ENCODE peak calls at places on chromosomes 12 and 14, in five cellular contexts. T is right cardiac atrium, L is neural progenitor cell, A is IMR-90, R is AG04450. W is an unnamed sample.

GRCh38 chr12:104643921-104644669 is 187.3 kb downstream of the CHST11 start:
- DNase-seq in T (no peak), L (no peak), A (no peak), R (no peak), W (peak; percentile 47)

GRCh38 chr14:56117765-56118610 is at the start of gene PELI2:
- DNase-seq in T (peak; percentile 79), L (peak; percentile 87), A (peak; percentile 73), R (peak; percentile 54), W (peak; percentile 76)

GRCh38 chr12:114626-115211 is 48.2 kb downstream of the IQSEC3 start:
- DNase-seq in T (no peak), L (no peak), A (no peak), R (no peak), W (no peak)

GRCh38 chr14:81464253-81465001 is 64.3 kb upstream of the STON2 start:
- DNase-seq in T (no peak), L (peak; percentile 69), A (peak; percentile 64), R (peak; percentile 30), W (peak; percentile 79)

GRCh38 chr12:106284294-106285105 is 18.0 kb upstream of the TCP11L2 start:
- DNase-seq in T (no peak), L (no peak), A (no peak), R (no peak), W (no peak)

GRCh38 chr12:95215925-95216324 is 1.3 kb downstream of the FGD6 start:
- DNase-seq in T (no peak), L (no peak), A (peak; percentile 75), R (no peak), W (no peak)

GRCh38 chr12:131904346-131904745 is 9.9 kb downstream of the ULK1 start:
- DNase-seq in T (no peak), L (no peak), A (no peak), R (no peak), W (no peak)

GRCh38 chr12:89345830-89346740 is 6.2 kb downstream of the DUSP6 start:
- DNase-seq in T (peak; percentile 40), L (peak; percentile 83), A (peak; percentile 64), R (no peak), W (no peak)

GRCh38 chr12:84756961-84757360 is 155.6 kb downstream of the SLC6A15 start:
- DNase-seq in T (no peak), L (no peak), A (peak; percentile 73), R (peak; percentile 34), W (no peak)

GRCh38 chr14:21287166-21287565 is 7.3 kb downstream of the RPGRIP1 start:
- DNase-seq in T (no peak), L (no peak), A (no peak), R (no peak), W (no peak)

GRCh38 chr12:107917912-107918800 is 143.7 kb downstream of the ASCL4 start:
- DNase-seq in T (no peak), L (peak; percentile 69), A (peak; percentile 5), R (no peak), W (no peak)

GRCh38 chr12:388547-389137 is 478 bp downstream of the KDM5A start:
- DNase-seq in T (no peak), L (peak; percentile 74), A (peak; percentile 30), R (no peak), W (peak; percentile 77)

GRCh38 chr12:51773145-51773869 is 75.2 kb downstream of the FIGNL2 start:
- DNase-seq in T (no peak), L (no peak), A (peak; percentile 77), R (peak; percentile 42), W (no peak)

GRCh38 chr14:25349269-25349668 is 299.3 kb upstream of the STXBP6 start:
- DNase-seq in T (no peak), L (no peak), A (no peak), R (no peak), W (no peak)

GRCh38 chr12:64682572-64683277 is 72.4 kb downstream of the RASSF3 start:
- DNase-seq in T (peak; percentile 62), L (peak; percentile 73), A (peak; percentile 93), R (peak; percentile 78), W (no peak)

GRCh38 chr12:20248646-20249045 is 119.7 kb upstream of the PDE3A start:
- DNase-seq in T (no peak), L (peak; percentile 17), A (no peak), R (no peak), W (no peak)

GRCh38 chr14:29376251-29376650 is 551.4 kb downstream of the PRKD1 start:
- DNase-seq in T (no peak), L (no peak), A (no peak), R (no peak), W (no peak)

GRCh38 chr14:88245321-88245720 is 77.7 kb downstream of the KCNK10 start:
- DNase-seq in T (no peak), L (peak; percentile 57), A (no peak), R (no peak), W (no peak)

GRCh38 chr14:77290705-77291104 is 19.7 kb upstream of the NGB start:
- DNase-seq in T (no peak), L (no peak), A (peak; percentile 75), R (peak; percentile 10), W (peak; percentile 13)

GRCh38 chr12:24553259-24553658 is 395.6 kb downstream of the BCAT1 start:
- DNase-seq in T (no peak), L (no peak), A (no peak), R (no peak), W (no peak)

GRCh38 chr12:89831696-89832095 is 123.1 kb upstream of the ATP2B1 start:
- DNase-seq in T (no peak), L (no peak), A (no peak), R (no peak), W (no peak)

GRCh38 chr12:92961949-92962348 is 32.9 kb upstream of the EEA1 start:
- DNase-seq in T (no peak), L (no peak), A (peak; percentile 27), R (no peak), W (no peak)

GRCh38 chr14:38837333-38838048 is 265.5 kb downstream of the SEC23A start:
- DNase-seq in T (no peak), L (no peak), A (no peak), R (no peak), W (no peak)

GRCh38 chr12:53060064-53060720 is 10.3 kb downstream of the TNS2 start:
- DNase-seq in T (no peak), L (no peak), A (no peak), R (no peak), W (no peak)

GRCh38 chr14:67487937-67488893 is at the start of gene TMEM229B:
- DNase-seq in T (no peak), L (no peak), A (no peak), R (no peak), W (peak; percentile 48)

GRCh38 chr12:103966736-103967135 is 1.1 kb downstream of the TDG start:
- DNase-seq in T (no peak), L (peak; percentile 10), A (no peak), R (no peak), W (no peak)

GRCh38 chr12:12819752-12820311 is 6.7 kb downstream of the DDX47 start:
- DNase-seq in T (no peak), L (no peak), A (peak; percentile 96), R (peak; percentile 81), W (no peak)

GRCh38 chr12:51753980-51754675 is 94.4 kb downstream of the FIGNL2 start:
- DNase-seq in T (no peak), L (no peak), A (no peak), R (no peak), W (no peak)

GRCh38 chr12:52423661-52424503 is 10.3 kb downstream of the KRT75 start:
- DNase-seq in T (peak; percentile 45), L (no peak), A (no peak), R (no peak), W (no peak)

GRCh38 chr12:22687677-22688076 is 62.7 kb downstream of the ETNK1 start:
- DNase-seq in T (no peak), L (no peak), A (peak; percentile 77), R (no peak), W (no peak)

GRCh38 chr14:56888274-56888673 is 78.0 kb upstream of the OTX2 start:
- DNase-seq in T (no peak), L (peak; percentile 95), A (no peak), R (no peak), W (no peak)

GRCh38 chr12:109305547-109305946 is 3.5 kb downstream of the FOXN4 start:
- DNase-seq in T (no peak), L (no peak), A (no peak), R (no peak), W (no peak)

GRCh38 chr12:45276154-45276553 is 60.3 kb downstream of the ANO6 start:
- DNase-seq in T (no peak), L (no peak), A (no peak), R (no peak), W (no peak)

GRCh38 chr14:76118594-76118993 is 33.1 kb upstream of the GPATCH2L start:
- DNase-seq in T (no peak), L (no peak), A (no peak), R (no peak), W (no peak)

GRCh38 chr14:85732031-85732430 is 202.1 kb downstream of the FLRT2 start:
- DNase-seq in T (no peak), L (no peak), A (no peak), R (no peak), W (no peak)

GRCh38 chr12:54415223-54415929 is 3.7 kb downstream of the ITGA5 start:
- DNase-seq in T (no peak), L (no peak), A (no peak), R (no peak), W (no peak)

GRCh38 chr12:6849427-6849826 is 1.7 kb downstream of the CDCA3 start:
- DNase-seq in T (no peak), L (no peak), A (no peak), R (no peak), W (no peak)
- H3K4me3 ChIP-seq in T (no peak overlapping the region), L (no peak overlapping the region), A (no peak overlapping the region), R (no peak overlapping the region), W (no peak overlapping the region)

GRCh38 chr14:104472536-104473243 is 106.9 kb upstream of the C14orf180 start:
- DNase-seq in T (no peak), L (no peak), A (no peak), R (no peak), W (no peak)
- H3K27me3 ChIP-seq in T (no peaks in the 10 kb centered on the region), L (no peaks in the 10 kb centered on the region), A (no peaks in the 10 kb centered on the region), R (no peaks in the 10 kb centered on the region), W (no peaks in the 10 kb centered on the region)

DNA sequence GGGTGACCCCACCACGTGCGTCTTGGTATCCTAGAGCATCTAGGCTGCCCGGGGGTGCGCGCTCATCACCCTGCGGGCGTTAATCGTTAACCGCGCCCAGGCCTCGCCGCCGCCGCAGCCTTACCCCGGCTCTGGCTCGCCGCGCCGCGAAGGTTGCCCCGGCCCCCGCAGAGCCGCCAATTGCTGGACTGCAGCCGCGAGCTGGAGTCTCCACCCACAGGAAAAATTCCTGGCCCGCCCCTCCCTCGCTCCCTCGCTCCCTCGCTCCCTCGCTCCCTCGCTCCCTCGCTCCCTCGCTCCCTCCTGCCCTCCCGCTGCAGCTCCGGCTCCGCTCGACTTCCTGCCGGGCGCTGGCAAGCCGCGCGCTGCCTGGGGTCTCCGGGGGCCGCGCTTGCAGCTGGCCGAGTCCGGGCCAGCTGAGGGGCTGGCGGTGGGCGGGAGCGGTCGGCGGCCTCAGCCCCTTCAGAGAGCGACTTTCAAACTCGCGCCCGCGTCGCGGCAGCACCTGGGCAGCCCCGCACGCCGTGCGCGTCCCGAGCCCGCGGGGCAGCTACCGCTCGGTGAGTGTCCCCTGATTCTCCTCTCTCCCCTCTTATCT is at the start of gene PLEKHG3:
- DNase-seq in T (peak; percentile 84), L (peak; percentile 85), A (peak; percentile 69), R (peak; percentile 26), W (no peak)
- H3K27ac ChIP-seq in T (peak within 1 kb of the TSS; percentile 44), L (no peak within 1 kb of the TSS), A (peak within 1 kb of the TSS; percentile 38), R (no peak within 1 kb of the TSS), W (peak within 1 kb of the TSS; percentile 14)

DNA sequence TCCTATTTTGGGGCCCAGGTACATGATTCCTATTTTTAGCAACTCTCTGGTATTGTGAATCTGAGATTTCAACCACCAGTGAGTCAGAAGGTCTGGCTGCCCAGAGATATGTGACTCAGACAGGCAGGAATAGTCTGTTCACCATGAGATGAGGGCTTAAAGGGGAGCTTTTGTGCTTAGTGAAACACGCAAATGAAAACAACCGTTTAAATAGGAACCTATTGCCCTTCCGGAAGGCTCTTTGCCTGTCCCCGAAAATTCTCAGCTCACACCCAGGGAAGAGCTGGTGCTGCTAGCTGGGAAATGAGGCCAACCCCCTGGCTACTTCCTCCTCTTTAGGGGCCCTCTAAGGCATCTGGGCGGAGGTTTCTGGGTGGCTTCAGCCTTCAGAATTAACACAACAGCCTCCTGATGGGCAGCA is 283.6 kb downstream of the CACNA1C start:
- DNase-seq in T (no peak), L (no peak), A (peak; percentile 97), R (peak; percentile 85), W (no peak)
- H3K4me3 ChIP-seq in T (no peak overlapping the region), L (no peak overlapping the region), A (no peak overlapping the region), R (no peak overlapping the region), W (no peak overlapping the region)

W was measured in CD4-positive, CD25-positive, alpha-beta regulatory T cell.